ENCODE peak calls at places on chromosomes 4 and X, in ten cellular contexts. K, F, H, E, N, S, G, U, O and P are unnamed samples.

GRCh38 chr4:5970381-5971076 is 47.7 kb downstream of the C4orf50 start:
- DNase-seq in K (no peak), F (no peak), H (peak), E (peak), N (no peak), S (no peak), G (no peak), U (no peak), O (no peak), P (no peak)

GRCh38 chr4:41258783-41259182 is 2.1 kb downstream of the UCHL1 start:
- DNase-seq in K (no peak), F (peak), H (peak), E (no peak), N (peak), S (no peak), G (peak), U (peak), O (peak), P (peak)

GRCh38 chr4:21901831-21902230 is 46.7 kb downstream of the KCNIP4 start:
- DNase-seq in K (no peak), F (no peak), H (no peak), E (no peak), N (peak), S (no peak), G (peak), U (no peak), O (peak), P (no peak)

GRCh38 chrX:151688695-151689094 is 6.6 kb upstream of the PRRG3 start:
- DNase-seq in K (no peak), F (no peak), H (no peak), E (no peak), N (no peak), S (no peak), G (no peak), U (no peak), O (no peak), P (no peak)

GRCh38 chr4:138749303-138749702 is 266.3 kb upstream of the NOCT start:
- DNase-seq in K (no peak), F (no peak), H (no peak), E (no peak), N (no peak), S (no peak), G (peak), U (no peak), O (peak), P (no peak)

GRCh38 chr4:185305979-185306442 is 89.7 kb downstream of the LRP2BP start:
- DNase-seq in K (no peak), F (no peak), H (peak), E (no peak), N (peak), S (no peak), G (peak), U (peak), O (peak), P (no peak)

GRCh38 chr4:151644625-151645024 is 116.2 kb downstream of the GATB start:
- DNase-seq in K (no peak), F (no peak), H (peak), E (no peak), N (no peak), S (no peak), G (no peak), U (peak), O (peak), P (no peak)

GRCh38 chrX:108224727-108225455 is 133.3 kb downstream of the ATG4A start:
- DNase-seq in K (no peak), F (no peak), H (peak), E (no peak), N (peak), S (no peak), G (no peak), U (peak), O (peak), P (no peak)

GRCh38 chr4:126939401-126939800 is 693.4 kb upstream of the INTU start:
- DNase-seq in K (no peak), F (no peak), H (no peak), E (no peak), N (peak), S (no peak), G (no peak), U (no peak), O (peak), P (no peak)

GRCh38 chrX:41043950-41044349 is 41.3 kb upstream of the USP9X start:
- DNase-seq in K (no peak), F (no peak), H (no peak), E (no peak), N (no peak), S (no peak), G (no peak), U (no peak), O (peak), P (no peak)

GRCh38 chr4:37891221-37892159 is 606 bp downstream of the TBC1D1 start:
- DNase-seq in K (peak), F (peak), H (peak), E (peak), N (no peak), S (peak), G (no peak), U (peak), O (peak), P (no peak)

GRCh38 chr4:174853629-174854028 is 24.6 kb upstream of the GLRA3 start:
- DNase-seq in K (no peak), F (no peak), H (no peak), E (no peak), N (no peak), S (no peak), G (no peak), U (no peak), O (no peak), P (no peak)

GRCh38 chr4:75046226-75046625 is 113.3 kb downstream of the PARM1 start:
- DNase-seq in K (no peak), F (no peak), H (no peak), E (no peak), N (no peak), S (no peak), G (no peak), U (no peak), O (no peak), P (no peak)

GRCh38 chr4:174764105-174764729 is 64.8 kb downstream of the GLRA3 start:
- DNase-seq in K (no peak), F (no peak), H (peak), E (no peak), N (peak), S (no peak), G (peak), U (no peak), O (peak), P (no peak)

GRCh38 chr4:3251691-3252479 is 2.9 kb downstream of the MSANTD1 start:
- DNase-seq in K (no peak), F (peak), H (no peak), E (peak), N (no peak), S (peak), G (no peak), U (no peak), O (no peak), P (no peak)

GRCh38 chrX:16305187-16305586 is 137.9 kb downstream of the MAGEB17 start:
- DNase-seq in K (no peak), F (no peak), H (no peak), E (no peak), N (no peak), S (no peak), G (no peak), U (no peak), O (no peak), P (no peak)

GRCh38 chrX:96540111-96540631 is 144.5 kb upstream of the DIAPH2 start:
- DNase-seq in K (no peak), F (no peak), H (no peak), E (no peak), N (no peak), S (no peak), G (no peak), U (no peak), O (no peak), P (no peak)

GRCh38 chr4:40481977-40482376 is 146.8 kb downstream of the CHRNA9 start:
- DNase-seq in K (no peak), F (no peak), H (no peak), E (no peak), N (no peak), S (no peak), G (no peak), U (no peak), O (no peak), P (no peak)

GRCh38 chr4:26780524-26780923 is 80.1 kb upstream of the STIM2 start:
- DNase-seq in K (no peak), F (no peak), H (no peak), E (no peak), N (no peak), S (no peak), G (peak), U (no peak), O (peak), P (no peak)

GRCh38 chr4:76698141-76698540 is 199.8 kb downstream of the SOWAHB start:
- DNase-seq in K (no peak), F (no peak), H (no peak), E (no peak), N (no peak), S (no peak), G (no peak), U (no peak), O (no peak), P (no peak)
- H3K4me3 ChIP-seq in K (no peak), F (no peak), H (no peak), E (no peak), N (no peak), S (no peak), G (no peak), U (no peak), O (no peak), P (no peak)

DNA sequence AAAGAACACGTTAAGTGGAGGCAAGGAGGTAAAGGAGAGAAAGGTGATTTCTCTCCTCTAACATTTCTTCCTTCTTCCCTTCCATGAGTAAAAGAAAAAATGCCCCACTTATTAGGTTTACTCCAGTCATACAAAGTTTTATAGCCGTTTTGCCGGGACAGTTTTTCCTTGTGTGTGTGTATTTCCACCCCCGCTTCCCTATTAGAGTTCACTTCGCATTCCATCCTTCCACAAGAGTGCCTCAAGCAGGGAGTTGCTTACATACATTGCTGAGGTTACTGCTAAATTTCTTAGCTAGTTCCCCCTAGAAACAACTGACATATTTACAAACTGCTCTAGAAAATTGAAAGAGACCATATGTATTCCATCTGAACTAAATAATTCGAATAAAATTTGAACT is 45.2 kb upstream of the BMP15 start:
- DNase-seq in K (no peak), F (no peak), H (no peak), E (no peak), N (no peak), S (no peak), G (no peak), U (no peak), O (no peak), P (no peak)
- H3K4me3 ChIP-seq in K (no peak), F (no peak), H (no peak), E (no peak), N (no peak), S (no peak), G (no peak), U (no peak), O (no peak), P (no peak)

DNA sequence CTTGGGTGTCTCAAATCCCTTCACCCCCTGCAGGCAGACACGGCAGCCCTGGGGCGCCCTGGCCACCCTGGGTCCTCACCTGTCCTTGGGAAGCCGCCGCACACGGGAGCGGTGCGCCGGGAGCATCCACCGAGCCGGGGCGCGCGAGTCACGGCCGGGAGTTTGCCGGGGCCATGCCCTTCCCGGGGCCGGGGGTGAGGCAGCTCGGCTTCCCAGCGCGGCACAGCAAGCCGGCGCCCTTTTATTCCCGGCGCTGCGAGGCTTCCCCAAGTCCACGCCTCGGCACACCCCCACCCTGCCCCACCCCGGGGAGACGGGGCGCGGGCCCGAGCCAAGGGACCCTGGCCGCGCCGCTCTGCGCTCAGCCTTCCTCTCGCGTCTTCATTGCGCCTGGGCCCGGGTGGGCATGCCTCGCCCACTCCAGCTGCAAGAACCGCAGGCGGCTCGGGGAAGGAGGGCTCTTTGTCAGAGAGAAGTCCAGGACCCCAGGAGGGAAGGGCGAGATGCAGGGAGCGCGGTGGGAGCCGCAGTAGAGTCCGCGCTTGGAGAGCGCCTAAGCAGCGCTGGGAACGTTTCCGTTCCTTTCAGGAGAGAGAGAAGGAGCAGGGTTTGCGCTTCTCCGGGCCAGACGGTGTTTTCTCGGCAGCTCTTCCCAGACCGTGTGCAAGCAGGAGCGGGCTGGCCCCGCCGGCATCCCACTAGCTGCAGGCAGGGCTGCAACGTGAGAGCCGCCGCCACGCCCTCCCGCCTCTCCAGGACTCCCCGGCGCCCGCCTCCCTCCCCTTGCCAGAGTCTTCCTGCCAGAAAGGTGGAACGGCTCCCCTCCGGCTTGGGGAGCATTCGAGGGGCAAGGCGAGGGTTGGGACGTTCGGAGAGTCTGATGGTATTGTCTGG is at the start of gene MXRA5:
- DNase-seq in K (no peak), F (no peak), H (peak), E (no peak), N (no peak), S (no peak), G (no peak), U (no peak), O (peak), P (no peak)
- H3K4me3 ChIP-seq in K (peak), F (peak), H (peak), E (peak), N (peak), S (peak), G (peak), U (no peak), O (peak), P (peak)

DNA sequence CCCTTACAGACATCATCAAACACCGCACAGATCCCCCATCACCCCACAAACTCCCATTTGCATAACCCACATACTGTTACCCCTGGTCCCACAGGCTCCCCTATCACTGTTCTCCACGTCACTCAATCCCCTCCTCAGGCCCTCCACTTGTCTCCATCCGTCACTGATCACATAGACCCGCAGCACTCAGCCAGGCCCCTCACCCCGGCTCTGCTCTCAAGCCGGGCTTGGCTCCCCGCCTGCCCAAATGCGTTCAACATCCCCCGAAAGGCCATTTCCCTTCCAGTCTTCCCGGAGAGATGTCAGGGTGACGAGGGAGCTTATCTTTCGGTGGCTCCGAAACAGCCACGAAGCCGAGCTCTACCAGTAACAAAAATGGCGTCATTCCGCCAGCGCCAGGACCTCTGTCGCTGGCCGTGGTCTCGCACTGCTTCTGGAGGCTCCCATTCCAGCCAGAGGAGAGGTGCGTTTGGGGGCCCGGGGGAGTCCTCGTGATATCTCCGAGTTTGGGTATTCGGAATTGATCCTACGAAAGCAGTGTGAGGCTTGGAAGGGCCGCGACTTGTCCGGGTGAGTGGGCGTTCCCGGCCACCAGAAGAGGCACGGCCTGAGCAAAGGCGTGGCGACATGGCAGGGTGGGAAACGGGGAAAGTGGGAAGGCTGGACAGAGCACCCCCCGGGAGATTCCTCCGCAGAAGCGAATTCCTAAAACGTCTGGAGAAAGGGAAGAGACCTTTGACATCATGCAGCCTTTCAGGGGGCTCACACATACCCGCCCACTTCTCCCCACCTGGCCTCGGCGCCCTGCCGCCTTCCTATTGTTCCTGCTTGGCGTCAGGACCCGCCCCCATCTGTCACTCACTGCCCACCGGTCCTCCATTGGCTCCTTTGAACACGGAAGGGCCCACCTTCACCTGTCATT is at the start of gene ZNF630:
- DNase-seq in K (peak), F (peak), H (peak), E (peak), N (peak), S (peak), G (peak), U (peak), O (peak), P (peak)
- H3K4me3 ChIP-seq in K (peak), F (peak), H (peak), E (peak), N (peak), S (peak), G (peak), U (peak), O (peak), P (peak)

GRCh38 chr4:121696641-121697461 is at the start of gene ANXA5:
- DNase-seq in K (peak), F (peak), H (peak), E (peak), N (peak), S (peak), G (peak), U (peak), O (peak), P (peak)
- H3K4me3 ChIP-seq in K (peak), F (peak), H (peak), E (peak), N (peak), S (peak), G (peak), U (peak), O (peak), P (peak)

GRCh38 chr4:102761902-102762301 is 1.1 kb upstream of the MANBA start:
- DNase-seq in K (no peak), F (no peak), H (no peak), E (no peak), N (no peak), S (no peak), G (no peak), U (no peak), O (no peak), P (no peak)
- H3K4me3 ChIP-seq in K (no peak), F (peak), H (peak), E (peak), N (no peak), S (peak), G (no peak), U (peak), O (no peak), P (peak)